ENCODE peak calls at places on chromosomes 5 and 9, in eight cellular contexts. N is GM03348, T is hepatocyte, P is fibroblast of gingiva, Q is epithelial cell of proximal tubule, S is HEK293T, E is substantia nigra, B is fibroblast of the aortic adventitia. K is an unnamed sample.

GRCh38 chr5:108788142-108788541 is 40.4 kb downstream of the FER start:
- DNase-seq in N (no peak), T (no peak), P (peak; percentile 44), Q (no peak), S (no peak), E (peak; percentile 70), B (no peak), K (no peak)

GRCh38 chr5:170985486-170985885 is 123.7 kb downstream of the RANBP17 start:
- DNase-seq in N (no peak), T (no peak), P (no peak), Q (peak; percentile 1), S (no peak), E (no peak), B (peak; percentile 2), K (no peak)

GRCh38 chr9:107487521-107488399 is 1.8 kb downstream of the KLF4 start:
- DNase-seq in N (peak; percentile 53), T (peak; percentile 85), P (peak; percentile 72), Q (no peak), S (no peak), E (peak; percentile 24), B (peak; percentile 75), K (no peak)

GRCh38 chr9:85178486-85178885 is 509.0 kb downstream of the NTRK2 start:
- DNase-seq in N (no peak), T (no peak), P (no peak), Q (peak; percentile 50), S (no peak), E (no peak), B (no peak), K (no peak)

GRCh38 chr9:131582466-131583341 is 37.4 kb downstream of the PRRT1B start:
- DNase-seq in N (no peak), T (no peak), P (no peak), Q (no peak), S (no peak), E (no peak), B (no peak), K (no peak)

GRCh38 chr5:154644745-154645411 is 110.3 kb upstream of the LARP1 start:
- DNase-seq in N (no peak), T (no peak), P (no peak), Q (no peak), S (no peak), E (no peak), B (no peak), K (no peak)

GRCh38 chr5:15932066-15932465 is 247.5 kb downstream of the MARCHF11 start:
- DNase-seq in N (no peak), T (no peak), P (no peak), Q (no peak), S (no peak), E (no peak), B (no peak), K (no peak)

GRCh38 chr9:81477669-81478068 is 211.7 kb downstream of the TLE1 start:
- DNase-seq in N (peak; percentile 62), T (no peak), P (peak; percentile 81), Q (no peak), S (no peak), E (no peak), B (no peak), K (no peak)

GRCh38 chr5:174991807-174992308 is 267.5 kb downstream of the MSX2 start:
- DNase-seq in N (no peak), T (no peak), P (no peak), Q (no peak), S (no peak), E (no peak), B (no peak), K (no peak)

GRCh38 chr5:124720589-124720988 is 25.9 kb downstream of the ZNF608 start:
- DNase-seq in N (no peak), T (no peak), P (no peak), Q (no peak), S (no peak), E (no peak), B (no peak), K (no peak)

GRCh38 chr5:149652697-149653096 is 71.4 kb downstream of the ARHGEF37 start:
- DNase-seq in N (no peak), T (no peak), P (no peak), Q (no peak), S (no peak), E (no peak), B (no peak), K (no peak)

GRCh38 chr9:105144841-105145240 is 99.6 kb upstream of the SLC44A1 start:
- DNase-seq in N (no peak), T (no peak), P (peak; percentile 42), Q (no peak), S (no peak), E (no peak), B (no peak), K (no peak)

GRCh38 chr9:80649001-80649420 is 1040.3 kb downstream of the TLE1 start:
- DNase-seq in N (peak; percentile 30), T (peak; percentile 56), P (peak; percentile 81), Q (peak; percentile 75), S (no peak), E (no peak), B (peak; percentile 95), K (peak; percentile 85)

GRCh38 chr9:105205787-105206511 is 38.5 kb upstream of the SLC44A1 start:
- DNase-seq in N (peak; percentile 88), T (peak; percentile 15), P (peak; percentile 96), Q (no peak), S (no peak), E (peak; percentile 52), B (peak; percentile 99), K (no peak)

GRCh38 chr9:97786341-97786740 is 66.7 kb upstream of the FOXE1 start:
- DNase-seq in N (peak; percentile 27), T (no peak), P (no peak), Q (no peak), S (no peak), E (no peak), B (peak; percentile 13), K (peak; percentile 41)

GRCh38 chr9:100221538-100221937 is 122.5 kb downstream of the INVS start:
- DNase-seq in N (no peak), T (no peak), P (no peak), Q (no peak), S (no peak), E (no peak), B (no peak), K (no peak)

GRCh38 chr5:29382735-29383280 is 1810.7 kb upstream of the CDH6 start:
- DNase-seq in N (no peak), T (no peak), P (no peak), Q (no peak), S (no peak), E (no peak), B (peak; percentile 1), K (peak; percentile 18)

GRCh38 chr5:67211926-67212325 is 15.3 kb upstream of the CD180 start:
- DNase-seq in N (peak; percentile 56), T (no peak), P (peak; percentile 27), Q (peak; percentile 73), S (no peak), E (no peak), B (peak; percentile 79), K (no peak)

GRCh38 chr9:127263664-127264063 is 910 bp upstream of the GARNL3 start:
- DNase-seq in N (no peak), T (no peak), P (peak; percentile 19), Q (no peak), S (no peak), E (peak; percentile 24), B (no peak), K (no peak)

GRCh38 chr5:53071738-53072137 is 37.8 kb downstream of the MOCS2 start:
- DNase-seq in N (peak; percentile 27), T (no peak), P (peak; percentile 83), Q (no peak), S (no peak), E (no peak), B (peak; percentile 27), K (no peak)

GRCh38 chr9:98465799-98466198 is 210.3 kb upstream of the TBC1D2 start:
- DNase-seq in N (no peak), T (no peak), P (no peak), Q (no peak), S (no peak), E (no peak), B (no peak), K (no peak)

GRCh38 chr5:127878174-127878750 is 175.1 kb downstream of the CCDC192 start:
- DNase-seq in N (peak; percentile 41), T (peak; percentile 59), P (peak; percentile 51), Q (no peak), S (peak; percentile 67), E (peak; percentile 28), B (peak; percentile 58), K (peak; percentile 14)

GRCh38 chr9:114910541-114910940 is 19.9 kb downstream of the TNFSF8 start:
- DNase-seq in N (no peak), T (no peak), P (peak; percentile 25), Q (no peak), S (no peak), E (no peak), B (no peak), K (no peak)

GRCh38 chr9:88587182-88587581 is 52.2 kb downstream of the NXNL2 start:
- DNase-seq in N (no peak), T (no peak), P (peak; percentile 33), Q (no peak), S (no peak), E (no peak), B (peak; percentile 22), K (no peak)

GRCh38 chr5:56264417-56265025 is 31.4 kb upstream of the ANKRD55 start:
- DNase-seq in N (peak; percentile 40), T (peak; percentile 55), P (peak; percentile 31), Q (no peak), S (peak; percentile 65), E (no peak), B (peak; percentile 73), K (peak; percentile 10)

GRCh38 chr5:9624196-9624947 is 5.8 kb downstream of the TAS2R1 start:
- DNase-seq in N (peak; percentile 13), T (no peak), P (no peak), Q (no peak), S (no peak), E (no peak), B (peak; percentile 70), K (peak; percentile 98)

GRCh38 chr9:136903041-136903554 is 16.8 kb downstream of the TRAF2 start:
- DNase-seq in N (no peak), T (no peak), P (no peak), Q (no peak), S (no peak), E (no peak), B (no peak), K (no peak)

GRCh38 chr9:94908041-94908563 is 181.6 kb downstream of the AOPEP start:
- DNase-seq in N (no peak), T (no peak), P (no peak), Q (no peak), S (no peak), E (no peak), B (peak; percentile 64), K (no peak)